ENCODE peak calls at places on chromosomes 11 and 22, in seven cellular contexts. Y is adrenal gland, Z is endothelial cell, D is chondrocyte, B is heart left ventricle, O is fibroblast of lung, V is colonic mucosa. E is an unnamed sample.

GRCh38 chr11:2186669-2187266 is 15.2 kb upstream of the TH start:
- DNase-seq in Y (peak; percentile 81), Z (peak; percentile 55), D (no peak), B (no peak), O (no peak), V (no peak), E (no peak)

GRCh38 chr11:23865341-23865975 is 631.4 kb upstream of the LUZP2 start:
- DNase-seq in Y (no peak), Z (no peak), D (no peak), B (no peak), O (no peak), V (no peak), E (no peak)

GRCh38 chr11:3808846-3809623 is 675 bp downstream of the PGAP2 start:
- DNase-seq in Y (no peak), Z (no peak), D (no peak), B (no peak), O (peak; percentile 33), V (peak; percentile 68), E (no peak)

GRCh38 chr11:79040348-79040747 is 400.5 kb downstream of the TENM4 start:
- DNase-seq in Y (no peak), Z (no peak), D (no peak), B (no peak), O (peak; percentile 84), V (no peak), E (no peak)

GRCh38 chr11:46309669-46310288 is 32.3 kb downstream of the CREB3L1 start:
- DNase-seq in Y (no peak), Z (no peak), D (no peak), B (no peak), O (no peak), V (no peak), E (peak; percentile 60)

GRCh38 chr11:45324459-45324858 is 38.3 kb upstream of the SYT13 start:
- DNase-seq in Y (no peak), Z (no peak), D (no peak), B (no peak), O (no peak), V (no peak), E (no peak)

GRCh38 chr11:118679483-118679882 is at the start of gene TREH:
- DNase-seq in Y (no peak), Z (no peak), D (no peak), B (no peak), O (no peak), V (peak; percentile 91), E (no peak)

GRCh38 chr11:17352925-17353227 is 1.3 kb downstream of the NCR3LG1 start:
- DNase-seq in Y (peak; percentile 65), Z (peak; percentile 11), D (no peak), B (peak; percentile 40), O (peak; percentile 57), V (peak; percentile 68), E (no peak)

GRCh38 chr22:46848227-46848626 is 85.8 kb downstream of the TBC1D22A start:
- DNase-seq in Y (peak; percentile 15), Z (no peak), D (no peak), B (no peak), O (peak; percentile 15), V (no peak), E (no peak)

GRCh38 chr11:120515186-120515723 is 3.7 kb downstream of the GRIK4 start:
- DNase-seq in Y (no peak), Z (no peak), D (peak; percentile 57), B (no peak), O (no peak), V (no peak), E (peak; percentile 22)

GRCh38 chr11:129637473-129637872 is 178.2 kb upstream of the TMEM45B start:
- DNase-seq in Y (no peak), Z (no peak), D (no peak), B (no peak), O (peak; percentile 35), V (no peak), E (no peak)

GRCh38 chr11:126510621-126511370 is 155.3 kb downstream of the ST3GAL4 start:
- DNase-seq in Y (no peak), Z (no peak), D (no peak), B (no peak), O (no peak), V (no peak), E (peak; percentile 30)

GRCh38 chr11:126083829-126084607 is 21.4 kb upstream of the CDON start:
- DNase-seq in Y (no peak), Z (no peak), D (no peak), B (no peak), O (no peak), V (no peak), E (no peak)

GRCh38 chr22:46581580-46582244 is 38.5 kb upstream of the GRAMD4 start:
- DNase-seq in Y (no peak), Z (no peak), D (peak; percentile 76), B (peak; percentile 55), O (no peak), V (peak; percentile 79), E (peak; percentile 45)

GRCh38 chr11:62044639-62045121 is 77.2 kb upstream of the FTH1 start:
- DNase-seq in Y (no peak), Z (no peak), D (no peak), B (no peak), O (no peak), V (peak; percentile 90), E (no peak)

GRCh38 chr11:2714463-2714800 is 14.6 kb upstream of the KCNQ1OT1 start:
- DNase-seq in Y (no peak), Z (no peak), D (no peak), B (no peak), O (no peak), V (no peak), E (no peak)

GRCh38 chr11:73154178-73154577 is 12.1 kb upstream of the FCHSD2 start:
- DNase-seq in Y (no peak), Z (no peak), D (peak; percentile 38), B (no peak), O (no peak), V (no peak), E (peak; percentile 58)

DNA sequence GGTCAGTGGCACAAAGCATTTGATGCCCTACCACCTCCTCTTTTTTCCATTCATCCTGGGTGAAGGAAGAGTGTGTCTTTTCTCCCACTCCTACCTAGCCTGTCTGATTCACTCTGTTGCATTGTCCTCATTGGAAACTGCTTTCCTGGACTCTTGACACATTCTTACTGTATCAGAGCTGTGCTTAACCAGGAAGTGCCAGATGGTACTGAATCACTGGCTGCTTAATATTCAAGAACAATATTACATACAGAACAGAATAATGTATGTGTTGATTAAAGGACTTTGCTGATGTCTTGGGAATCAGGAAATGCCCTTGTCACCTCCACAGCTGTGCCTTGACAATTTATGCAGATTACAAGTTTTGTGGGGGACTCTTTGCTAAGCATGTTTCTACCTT is 44.4 kb downstream of the SVIP start:
- DNase-seq in Y (no peak), Z (no peak), D (no peak), B (no peak), O (no peak), V (no peak), E (no peak)
- TF ChIP-seq CTCF in Y (no peak), Z (no peak), D (no peak), B (no peak), O (no peak), V (no peak), E (no peak)

DNA sequence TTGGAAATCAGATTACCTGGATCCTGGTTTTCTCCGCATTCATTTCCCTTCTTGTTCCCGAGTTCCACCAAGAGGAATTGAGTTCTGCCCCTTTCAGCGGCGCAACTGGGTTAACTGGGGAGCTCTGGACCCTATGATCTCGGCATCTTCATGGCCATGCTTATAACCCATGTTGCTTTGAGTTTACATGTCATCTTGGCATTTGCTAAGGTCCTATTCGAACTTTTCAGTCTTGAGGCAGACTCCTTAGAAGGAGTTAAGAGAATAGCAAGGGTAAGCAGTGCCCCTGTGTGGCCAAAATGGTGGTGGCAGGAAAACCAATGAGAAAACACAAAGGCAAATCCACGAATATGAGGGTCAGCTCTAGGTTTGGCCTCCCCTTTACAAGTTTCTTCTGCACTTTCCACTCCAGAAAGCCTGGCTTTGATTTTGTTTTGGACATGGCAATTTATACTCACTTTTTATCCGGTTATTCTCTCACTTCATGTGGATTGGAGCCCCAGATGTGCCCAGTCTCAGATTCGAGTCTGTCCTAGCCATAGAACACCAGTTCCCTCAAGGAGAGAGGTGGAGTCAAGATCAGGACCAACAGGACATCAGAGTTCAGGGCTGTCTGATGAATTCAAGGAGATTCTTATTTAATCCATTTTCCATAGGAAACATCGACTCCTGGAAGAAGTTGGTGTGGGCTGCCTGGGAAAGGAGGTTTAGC is 55.3 kb upstream of the FBXO3 start:
- DNase-seq in Y (peak; percentile 85), Z (peak; percentile 62), D (no peak), B (peak; percentile 49), O (peak; percentile 83), V (peak; percentile 68), E (no peak)
- TF ChIP-seq CTCF in Y (peak; percentile 81), Z (peak; percentile 51), D (peak; percentile 92), B (peak; percentile 56), O (peak; percentile 90), V (peak; percentile 61), E (peak; percentile 72)

DNA sequence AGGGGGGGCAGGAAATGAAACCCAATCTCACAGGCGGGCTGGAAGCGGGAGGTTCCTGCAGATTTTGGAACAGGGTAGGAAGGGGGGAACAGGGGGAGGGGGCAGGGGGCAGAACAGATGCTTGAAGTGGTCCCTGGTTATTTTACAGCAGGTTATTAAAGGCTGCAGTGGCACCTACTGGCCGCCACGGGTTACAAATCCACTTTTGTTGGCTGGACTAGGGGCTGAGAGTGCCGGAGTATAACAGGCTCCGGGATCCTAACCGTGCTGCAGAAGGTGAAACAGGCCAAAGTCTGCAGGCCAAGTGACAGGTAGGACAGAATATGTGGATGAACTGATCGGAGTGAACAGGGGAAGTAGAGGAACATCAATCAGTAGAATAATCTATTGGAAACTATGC is 2.5 kb downstream of the ROBO3 start:
- DNase-seq in Y (no peak), Z (no peak), D (no peak), B (no peak), O (peak; percentile 48), V (no peak), E (no peak)
- TF ChIP-seq CTCF in Y (peak; percentile 31), Z (peak; percentile 47), D (peak; percentile 79), B (peak; percentile 9), O (peak; percentile 64), V (no peak), E (peak; percentile 28)

GRCh38 chr11:36131719-36132349 is 157.4 kb downstream of the COMMD9 start:
- DNase-seq in Y (peak; percentile 86), Z (peak; percentile 48), D (no peak), B (peak; percentile 48), O (peak; percentile 76), V (peak; percentile 27), E (no peak)

GRCh38 chr11:36139767-36140166 is 149.5 kb downstream of the COMMD9 start:
- DNase-seq in Y (no peak), Z (no peak), D (no peak), B (no peak), O (no peak), V (no peak), E (no peak)

GRCh38 chr11:36132940-36133339 is 156.3 kb downstream of the COMMD9 start:
- DNase-seq in Y (no peak), Z (no peak), D (no peak), B (no peak), O (peak; percentile 38), V (no peak), E (no peak)

GRCh38 chr11:36130401-36130800 is 158.8 kb downstream of the COMMD9 start:
- DNase-seq in Y (no peak), Z (no peak), D (no peak), B (no peak), O (peak; percentile 28), V (no peak), E (no peak)

DNA sequence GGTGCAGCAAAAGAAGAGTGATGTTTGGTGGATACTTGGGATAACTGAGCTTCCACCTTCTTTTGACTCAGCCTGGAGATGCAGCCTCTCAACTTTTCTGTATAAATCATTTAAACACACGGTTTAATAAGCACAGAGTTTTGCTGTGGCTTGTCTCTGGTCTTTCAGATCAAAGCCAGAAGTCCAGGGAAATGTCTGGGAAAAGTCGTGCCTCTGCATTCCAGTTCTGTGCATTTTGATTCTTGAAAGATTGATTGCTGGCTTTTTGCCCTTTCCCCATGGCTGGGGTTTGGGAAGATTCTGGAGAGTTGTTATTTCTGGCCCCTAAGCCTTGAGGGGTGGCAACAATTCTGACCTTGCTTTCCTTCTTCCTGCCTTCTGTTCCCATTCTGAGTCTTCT is 154.2 kb downstream of the COMMD9 start:
- DNase-seq in Y (no peak), Z (no peak), D (no peak), B (no peak), O (no peak), V (no peak), E (no peak)
- TF ChIP-seq CTCF in Y (no peak), Z (no peak), D (no peak), B (no peak), O (no peak), V (no peak), E (no peak)

E was measured in CD14-positive monocyte.